ENCODE peak calls at places on chromosomes 12 and 14, in nine cellular contexts. One of them, this sample, is unnamed.
A peak's percentile ranks its signal among the peaks of the same experiment; 100 is the strongest.

GRCh38 chr14:89926709-89927108 is 27.8 kb downstream of the EFCAB11 start:
- DNase-seq in mesothelial cell of epicardium: no peak
- DNase-seq in upper lobe of right lung: no peak
- DNase-seq in endothelial cell: no peak
- DNase-seq in gastrocnemius medialis: no peak
- DNase-seq in CD8-positive, alpha-beta T cell: no peak
- DNase-seq in fibroblast of the aortic adventitia: peak; percentile 57
- DNase-seq in HepG2: peak; percentile 24
- DNase-seq in bronchial epithelial cell: peak; percentile 72
- DNase-seq in this sample: no peak

GRCh38 chr14:56379956-56380355 is 199.6 kb upstream of the TMEM260 start:
- DNase-seq in mesothelial cell of epicardium: no peak
- DNase-seq in upper lobe of right lung: no peak
- DNase-seq in endothelial cell: no peak
- DNase-seq in gastrocnemius medialis: no peak
- DNase-seq in CD8-positive, alpha-beta T cell: no peak
- DNase-seq in fibroblast of the aortic adventitia: peak; percentile 94
- DNase-seq in HepG2: no peak
- DNase-seq in bronchial epithelial cell: no peak
- DNase-seq in this sample: no peak

GRCh38 chr12:78403136-78403535 is 461.4 kb upstream of the SYT1 start:
- DNase-seq in mesothelial cell of epicardium: no peak
- DNase-seq in upper lobe of right lung: no peak
- DNase-seq in endothelial cell: no peak
- DNase-seq in gastrocnemius medialis: no peak
- DNase-seq in CD8-positive, alpha-beta T cell: no peak
- DNase-seq in fibroblast of the aortic adventitia: peak; percentile 70
- DNase-seq in HepG2: no peak
- DNase-seq in bronchial epithelial cell: peak; percentile 20
- DNase-seq in this sample: no peak

GRCh38 chr14:75147423-75148071 is 20.7 kb upstream of the NEK9 start:
- DNase-seq in mesothelial cell of epicardium: peak; percentile 49
- DNase-seq in upper lobe of right lung: peak; percentile 82
- DNase-seq in endothelial cell: peak; percentile 58
- DNase-seq in gastrocnemius medialis: peak; percentile 75
- DNase-seq in CD8-positive, alpha-beta T cell: peak; percentile 41
- DNase-seq in fibroblast of the aortic adventitia: peak; percentile 87
- DNase-seq in HepG2: peak; percentile 97
- DNase-seq in bronchial epithelial cell: peak; percentile 46
- DNase-seq in this sample: no peak

GRCh38 chr14:97033556-97034081 is 236.4 kb downstream of the VRK1 start:
- DNase-seq in mesothelial cell of epicardium: no peak
- DNase-seq in upper lobe of right lung: no peak
- DNase-seq in endothelial cell: no peak
- DNase-seq in gastrocnemius medialis: no peak
- DNase-seq in CD8-positive, alpha-beta T cell: no peak
- DNase-seq in fibroblast of the aortic adventitia: no peak
- DNase-seq in HepG2: no peak
- DNase-seq in bronchial epithelial cell: no peak
- DNase-seq in this sample: no peak

GRCh38 chr12:130508318-130508717 is 170.6 kb downstream of the PIWIL1 start:
- DNase-seq in mesothelial cell of epicardium: no peak
- DNase-seq in upper lobe of right lung: no peak
- DNase-seq in endothelial cell: no peak
- DNase-seq in gastrocnemius medialis: no peak
- DNase-seq in CD8-positive, alpha-beta T cell: no peak
- DNase-seq in fibroblast of the aortic adventitia: no peak
- DNase-seq in HepG2: no peak
- DNase-seq in bronchial epithelial cell: no peak
- DNase-seq in this sample: no peak

GRCh38 chr12:124381454-124382207 is 86.7 kb downstream of the RFLNA start:
- DNase-seq in mesothelial cell of epicardium: no peak
- DNase-seq in upper lobe of right lung: peak; percentile 96
- DNase-seq in endothelial cell: no peak
- DNase-seq in gastrocnemius medialis: peak; percentile 77
- DNase-seq in CD8-positive, alpha-beta T cell: no peak
- DNase-seq in fibroblast of the aortic adventitia: peak; percentile 84
- DNase-seq in HepG2: no peak
- DNase-seq in bronchial epithelial cell: peak; percentile 28
- DNase-seq in this sample: no peak

GRCh38 chr14:66074546-66074945 is 411.6 kb upstream of the CCDC196 start:
- DNase-seq in mesothelial cell of epicardium: no peak
- DNase-seq in upper lobe of right lung: no peak
- DNase-seq in endothelial cell: no peak
- DNase-seq in gastrocnemius medialis: no peak
- DNase-seq in CD8-positive, alpha-beta T cell: no peak
- DNase-seq in fibroblast of the aortic adventitia: no peak
- DNase-seq in HepG2: no peak
- DNase-seq in bronchial epithelial cell: no peak
- DNase-seq in this sample: no peak

GRCh38 chr12:59459966-59460365 is 135.9 kb upstream of the SLC16A7 start:
- DNase-seq in mesothelial cell of epicardium: no peak
- DNase-seq in upper lobe of right lung: no peak
- DNase-seq in endothelial cell: no peak
- DNase-seq in gastrocnemius medialis: no peak
- DNase-seq in CD8-positive, alpha-beta T cell: no peak
- DNase-seq in fibroblast of the aortic adventitia: peak; percentile 78
- DNase-seq in HepG2: no peak
- DNase-seq in bronchial epithelial cell: peak; percentile 23
- DNase-seq in this sample: no peak

GRCh38 chr12:117881517-117881916 is 87.3 kb downstream of the KSR2 start:
- DNase-seq in mesothelial cell of epicardium: no peak
- DNase-seq in upper lobe of right lung: no peak
- DNase-seq in endothelial cell: no peak
- DNase-seq in gastrocnemius medialis: no peak
- DNase-seq in CD8-positive, alpha-beta T cell: no peak
- DNase-seq in fibroblast of the aortic adventitia: no peak
- DNase-seq in HepG2: no peak
- DNase-seq in bronchial epithelial cell: no peak
- DNase-seq in this sample: no peak

GRCh38 chr12:102918840-102919239 is 1.8 kb upstream of the PAH start:
- DNase-seq in mesothelial cell of epicardium: no peak
- DNase-seq in upper lobe of right lung: no peak
- DNase-seq in endothelial cell: no peak
- DNase-seq in gastrocnemius medialis: no peak
- DNase-seq in CD8-positive, alpha-beta T cell: no peak
- DNase-seq in fibroblast of the aortic adventitia: no peak
- DNase-seq in HepG2: no peak
- DNase-seq in bronchial epithelial cell: no peak
- DNase-seq in this sample: no peak

GRCh38 chr12:43148711-43149110 is 403.3 kb downstream of the ADAMTS20 start:
- DNase-seq in mesothelial cell of epicardium: no peak
- DNase-seq in upper lobe of right lung: no peak
- DNase-seq in endothelial cell: no peak
- DNase-seq in gastrocnemius medialis: no peak
- DNase-seq in CD8-positive, alpha-beta T cell: no peak
- DNase-seq in fibroblast of the aortic adventitia: peak; percentile 18
- DNase-seq in HepG2: no peak
- DNase-seq in bronchial epithelial cell: peak; percentile 76
- DNase-seq in this sample: no peak

GRCh38 chr12:125685885-125686284 is 620.6 kb downstream of the AACS start:
- DNase-seq in mesothelial cell of epicardium: no peak
- DNase-seq in upper lobe of right lung: no peak
- DNase-seq in endothelial cell: no peak
- DNase-seq in gastrocnemius medialis: no peak
- DNase-seq in CD8-positive, alpha-beta T cell: no peak
- DNase-seq in fibroblast of the aortic adventitia: no peak
- DNase-seq in HepG2: no peak
- DNase-seq in bronchial epithelial cell: no peak
- DNase-seq in this sample: no peak

GRCh38 chr12:125687403-125687802 is 622.2 kb downstream of the AACS start:
- DNase-seq in mesothelial cell of epicardium: no peak
- DNase-seq in upper lobe of right lung: no peak
- DNase-seq in endothelial cell: no peak
- DNase-seq in gastrocnemius medialis: no peak
- DNase-seq in CD8-positive, alpha-beta T cell: no peak
- DNase-seq in fibroblast of the aortic adventitia: no peak
- DNase-seq in HepG2: no peak
- DNase-seq in bronchial epithelial cell: no peak
- DNase-seq in this sample: no peak

GRCh38 chr12:125684968-125685790 is 619.9 kb downstream of the AACS start:
- DNase-seq in mesothelial cell of epicardium: no peak
- DNase-seq in upper lobe of right lung: no peak
- DNase-seq in endothelial cell: no peak
- DNase-seq in gastrocnemius medialis: no peak
- DNase-seq in CD8-positive, alpha-beta T cell: no peak
- DNase-seq in fibroblast of the aortic adventitia: no peak
- DNase-seq in HepG2: no peak
- DNase-seq in bronchial epithelial cell: no peak
- DNase-seq in this sample: no peak

GRCh38 chr12:125687820-125688219 is 622.6 kb downstream of the AACS start:
- DNase-seq in mesothelial cell of epicardium: no peak
- DNase-seq in upper lobe of right lung: no peak
- DNase-seq in endothelial cell: no peak
- DNase-seq in gastrocnemius medialis: no peak
- DNase-seq in CD8-positive, alpha-beta T cell: no peak
- DNase-seq in fibroblast of the aortic adventitia: no peak
- DNase-seq in HepG2: no peak
- DNase-seq in bronchial epithelial cell: no peak
- DNase-seq in this sample: no peak

DNA sequence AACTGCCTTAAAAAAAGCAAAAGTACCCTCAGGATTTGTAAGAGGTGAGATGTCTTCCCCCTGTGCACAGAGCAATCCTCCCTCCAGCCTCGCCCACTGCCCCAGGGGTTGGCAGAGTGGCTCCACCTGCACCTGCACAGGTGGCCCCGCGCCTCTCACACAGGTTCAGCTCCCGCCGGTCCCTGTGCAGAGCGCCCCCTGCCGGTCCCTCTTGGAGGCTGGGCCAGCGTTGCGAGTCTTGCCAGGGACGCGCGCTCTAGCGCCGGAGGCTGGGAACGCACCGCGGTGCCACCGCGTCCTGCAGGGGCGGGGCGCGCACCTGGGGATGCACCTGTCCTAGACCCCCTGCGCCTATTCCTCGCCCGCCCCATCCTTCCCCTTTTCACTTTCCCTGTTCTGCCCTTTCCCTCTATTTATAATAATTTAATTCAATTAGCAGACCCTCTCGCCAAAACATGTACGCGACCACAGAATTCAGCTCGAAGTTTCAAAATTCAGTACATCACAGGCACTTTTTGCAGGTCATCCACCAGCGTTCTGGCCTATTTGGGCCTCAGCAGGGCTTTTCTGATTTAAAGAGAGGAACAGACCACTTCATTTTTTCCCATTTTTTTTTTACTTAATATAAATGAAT is 618.6 kb downstream of the AACS start:
- DNase-seq in mesothelial cell of epicardium: peak; percentile 81
- DNase-seq in upper lobe of right lung: peak; percentile 83
- DNase-seq in endothelial cell: peak; percentile 86
- DNase-seq in gastrocnemius medialis: no peak
- DNase-seq in CD8-positive, alpha-beta T cell: no peak
- DNase-seq in fibroblast of the aortic adventitia: no peak
- DNase-seq in HepG2: peak; percentile 31
- DNase-seq in bronchial epithelial cell: no peak
- DNase-seq in this sample: no peak
- TF ChIP-seq CTCF in mesothelial cell of epicardium: peak; percentile 59
- TF ChIP-seq CTCF in upper lobe of right lung: peak; percentile 55
- TF ChIP-seq CTCF in endothelial cell: peak; percentile 89
- TF ChIP-seq CTCF in gastrocnemius medialis: no peak
- TF ChIP-seq CTCF in CD8-positive, alpha-beta T cell: no peak
- TF ChIP-seq CTCF in fibroblast of the aortic adventitia: no peak
- TF ChIP-seq CTCF in HepG2: peak; percentile 88
- TF ChIP-seq CTCF in bronchial epithelial cell: no peak
- TF ChIP-seq CTCF in this sample: no peak

DNA sequence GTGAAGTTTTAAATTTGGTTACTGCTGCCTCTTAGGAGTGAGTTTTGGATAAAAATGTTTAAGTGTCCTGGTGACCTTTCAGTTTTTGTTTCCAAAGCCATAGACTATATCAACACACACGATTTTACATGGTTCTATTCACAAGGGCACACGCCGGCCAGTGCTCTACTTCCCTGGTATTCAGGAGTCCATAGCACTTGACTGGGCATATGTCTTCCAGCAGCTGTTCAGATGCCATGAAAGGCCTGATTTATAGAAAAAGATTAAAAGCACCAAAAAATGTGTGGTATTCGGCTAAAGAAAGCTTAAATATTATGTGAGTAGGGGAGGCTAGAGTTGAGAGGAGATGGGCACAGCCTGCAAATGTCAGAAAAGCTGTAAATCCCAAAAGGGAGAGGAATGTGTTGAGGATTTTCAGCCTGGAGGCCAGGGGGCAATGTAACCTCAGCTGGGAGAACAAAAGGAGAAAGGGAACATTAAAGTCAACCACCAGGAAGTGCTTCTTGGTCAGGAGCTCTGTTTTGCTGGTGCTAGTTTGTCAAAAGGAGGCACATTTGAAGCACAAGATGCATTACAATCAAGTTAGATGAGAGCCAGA is 478.4 kb downstream of the RAD51B start:
- DNase-seq in mesothelial cell of epicardium: no peak
- DNase-seq in upper lobe of right lung: no peak
- DNase-seq in endothelial cell: no peak
- DNase-seq in gastrocnemius medialis: no peak
- DNase-seq in CD8-positive, alpha-beta T cell: no peak
- DNase-seq in fibroblast of the aortic adventitia: peak; percentile 56
- DNase-seq in HepG2: peak; percentile 49
- DNase-seq in bronchial epithelial cell: no peak
- DNase-seq in this sample: no peak
- TF ChIP-seq CTCF in mesothelial cell of epicardium: no peak
- TF ChIP-seq CTCF in upper lobe of right lung: peak; percentile 29
- TF ChIP-seq CTCF in endothelial cell: no peak
- TF ChIP-seq CTCF in gastrocnemius medialis: no peak
- TF ChIP-seq CTCF in CD8-positive, alpha-beta T cell: no peak
- TF ChIP-seq CTCF in fibroblast of the aortic adventitia: peak; percentile 37
- TF ChIP-seq CTCF in HepG2: peak; percentile 69
- TF ChIP-seq CTCF in bronchial epithelial cell: peak; percentile 11
- TF ChIP-seq CTCF in this sample: no peak

GRCh38 chr12:111692575-111693210 is 6.8 kb downstream of the ACAD10 start:
- DNase-seq in mesothelial cell of epicardium: no peak
- DNase-seq in upper lobe of right lung: no peak
- DNase-seq in endothelial cell: peak; percentile 28
- DNase-seq in gastrocnemius medialis: no peak
- DNase-seq in CD8-positive, alpha-beta T cell: no peak
- DNase-seq in fibroblast of the aortic adventitia: no peak
- DNase-seq in HepG2: no peak
- DNase-seq in bronchial epithelial cell: no peak
- DNase-seq in this sample: no peak
- TF ChIP-seq CTCF in mesothelial cell of epicardium: no peak
- TF ChIP-seq CTCF in upper lobe of right lung: no peak
- TF ChIP-seq CTCF in endothelial cell: peak; percentile 26
- TF ChIP-seq CTCF in gastrocnemius medialis: no peak
- TF ChIP-seq CTCF in CD8-positive, alpha-beta T cell: no peak
- TF ChIP-seq CTCF in fibroblast of the aortic adventitia: no peak
- TF ChIP-seq CTCF in HepG2: no peak
- TF ChIP-seq CTCF in bronchial epithelial cell: peak; percentile 24
- TF ChIP-seq CTCF in this sample: no peak

GRCh38 chr14:60272177-60272576 is 23.2 kb downstream of the PPM1A start:
- DNase-seq in mesothelial cell of epicardium: no peak
- DNase-seq in upper lobe of right lung: no peak
- DNase-seq in endothelial cell: no peak
- DNase-seq in gastrocnemius medialis: no peak
- DNase-seq in CD8-positive, alpha-beta T cell: no peak
- DNase-seq in fibroblast of the aortic adventitia: no peak
- DNase-seq in HepG2: no peak
- DNase-seq in bronchial epithelial cell: no peak
- DNase-seq in this sample: no peak
- TF ChIP-seq CTCF in mesothelial cell of epicardium: no peak
- TF ChIP-seq CTCF in upper lobe of right lung: no peak
- TF ChIP-seq CTCF in endothelial cell: no peak
- TF ChIP-seq CTCF in gastrocnemius medialis: peak; percentile 9
- TF ChIP-seq CTCF in CD8-positive, alpha-beta T cell: no peak
- TF ChIP-seq CTCF in fibroblast of the aortic adventitia: no peak
- TF ChIP-seq CTCF in HepG2: no peak
- TF ChIP-seq CTCF in bronchial epithelial cell: no peak
- TF ChIP-seq CTCF in this sample: no peak

GRCh38 chr12:99619389-99620158 is 28.0 kb upstream of the GARIN6 start:
- DNase-seq in mesothelial cell of epicardium: no peak
- DNase-seq in upper lobe of right lung: no peak
- DNase-seq in endothelial cell: no peak
- DNase-seq in gastrocnemius medialis: no peak
- DNase-seq in CD8-positive, alpha-beta T cell: no peak
- DNase-seq in fibroblast of the aortic adventitia: no peak
- DNase-seq in HepG2: peak; percentile 14
- DNase-seq in bronchial epithelial cell: peak; percentile 27
- DNase-seq in this sample: no peak
- TF ChIP-seq CTCF in mesothelial cell of epicardium: peak; percentile 27
- TF ChIP-seq CTCF in upper lobe of right lung: peak; percentile 44
- TF ChIP-seq CTCF in endothelial cell: peak; percentile 72
- TF ChIP-seq CTCF in gastrocnemius medialis: no peak
- TF ChIP-seq CTCF in CD8-positive, alpha-beta T cell: no peak
- TF ChIP-seq CTCF in fibroblast of the aortic adventitia: peak; percentile 21
- TF ChIP-seq CTCF in HepG2: peak; percentile 68
- TF ChIP-seq CTCF in bronchial epithelial cell: peak; percentile 53
- TF ChIP-seq CTCF in this sample: no peak